ENCODE peak calls at places on chromosomes 3 and 15, in eight cellular contexts. P is IMR-90; Q is psoas muscle; W is upper lobe of right lung; U is stomach; B is CD8-positive, alpha-beta T cell; C is adrenal gland; K is cardiac muscle cell. E is an unnamed sample.

GRCh38 chr3:73530030-73530411 is 94.7 kb downstream of the PDZRN3 start:
- DNase-seq in P (peak; percentile 82), Q (no peak), W (no peak), U (no peak), B (no peak), C (no peak), K (peak; percentile 96), E (no peak)

GRCh38 chr3:99248913-99249312 is 347.4 kb upstream of the DCBLD2 start:
- DNase-seq in P (no peak), Q (no peak), W (no peak), U (no peak), B (no peak), C (no peak), K (peak; percentile 6), E (no peak)

GRCh38 chr3:192433704-192434103 is 293.6 kb downstream of the FGF12 start:
- DNase-seq in P (no peak), Q (no peak), W (no peak), U (no peak), B (no peak), C (no peak), K (no peak), E (no peak)

GRCh38 chr15:41951571-41951970 is 20.8 kb downstream of the EHD4 start:
- DNase-seq in P (no peak), Q (no peak), W (no peak), U (no peak), B (no peak), C (no peak), K (no peak), E (no peak)

GRCh38 chr3:69084326-69084667 is 440 bp upstream of the ARL6IP5 start:
- DNase-seq in P (peak; percentile 85), Q (no peak), W (no peak), U (peak; percentile 43), B (no peak), C (no peak), K (peak; percentile 79), E (no peak)

GRCh38 chr3:181311186-181311585 is 321.6 kb upstream of the DNAJC19 start:
- DNase-seq in P (no peak), Q (no peak), W (no peak), U (peak; percentile 46), B (no peak), C (no peak), K (no peak), E (no peak)

GRCh38 chr15:58574612-58575011 is 142.8 kb downstream of the LIPC start:
- DNase-seq in P (no peak), Q (no peak), W (no peak), U (no peak), B (no peak), C (no peak), K (no peak), E (no peak)

GRCh38 chr3:88936837-88937236 is 170.6 kb upstream of the EPHA3 start:
- DNase-seq in P (no peak), Q (no peak), W (no peak), U (no peak), B (no peak), C (no peak), K (no peak), E (no peak)

GRCh38 chr3:172142074-172143059 is 103.0 kb downstream of the FNDC3B start:
- DNase-seq in P (peak; percentile 91), Q (no peak), W (no peak), U (no peak), B (no peak), C (no peak), K (peak; percentile 74), E (no peak)

GRCh38 chr15:99440551-99441426 is 125.0 kb upstream of the MEF2A start:
- DNase-seq in P (no peak), Q (no peak), W (no peak), U (peak; percentile 25), B (no peak), C (no peak), K (no peak), E (no peak)

GRCh38 chr3:112390783-112391641 is 58.1 kb downstream of the CD200 start:
- DNase-seq in P (peak; percentile 98), Q (no peak), W (no peak), U (no peak), B (no peak), C (no peak), K (peak; percentile 99), E (peak; percentile 47)

GRCh38 chr15:89024418-89024817 is 63.8 kb upstream of the ABHD2 start:
- DNase-seq in P (no peak), Q (no peak), W (no peak), U (no peak), B (no peak), C (no peak), K (no peak), E (no peak)

GRCh38 chr15:59298876-59299275 is 73.8 kb downstream of the MYO1E start:
- DNase-seq in P (no peak), Q (no peak), W (no peak), U (no peak), B (no peak), C (no peak), K (no peak), E (no peak)

GRCh38 chr3:185583925-185584324 is 2.2 kb upstream of the SENP2 start:
- DNase-seq in P (no peak), Q (no peak), W (no peak), U (no peak), B (no peak), C (no peak), K (no peak), E (no peak)

GRCh38 chr15:39631357-39631756 is 50.5 kb downstream of the THBS1 start:
- DNase-seq in P (peak; percentile 45), Q (no peak), W (no peak), U (no peak), B (no peak), C (no peak), K (no peak), E (no peak)

GRCh38 chr3:64215084-64215483 is 10.2 kb downstream of the PRICKLE2 start:
- DNase-seq in P (no peak), Q (no peak), W (no peak), U (no peak), B (no peak), C (no peak), K (no peak), E (no peak)
- H3K27ac ChIP-seq in P (peak overlapping the region; percentile 32), Q (peak overlapping the region; percentile 63), W (peak overlapping the region; percentile 55), U (peak overlapping the region; percentile 79), B (no peak overlapping the region), C (no peak overlapping the region), K (no peak overlapping the region), E (no peak overlapping the region)

GRCh38 chr3:130895690-130896089 is 1.8 kb downstream of the ATP2C1 start:
- DNase-seq in P (no peak), Q (no peak), W (no peak), U (no peak), B (no peak), C (no peak), K (no peak), E (no peak)
- H3K4me1 ChIP-seq in P (peaks cover 1% of the 10 kb centered on the region), Q (peaks cover 48% of the 10 kb centered on the region), W (peaks cover 25% of the 10 kb centered on the region), U (peaks cover 15% of the 10 kb centered on the region), B (peaks cover 27% of the 10 kb centered on the region), C (peaks cover 10% of the 10 kb centered on the region), K (peaks cover 13% of the 10 kb centered on the region), E (peaks cover 3% of the 10 kb centered on the region)

GRCh38 chr3:64151335-64151871 is 73.9 kb downstream of the PRICKLE2 start:
- DNase-seq in P (no peak), Q (no peak), W (no peak), U (no peak), B (no peak), C (no peak), K (peak; percentile 25), E (no peak)

GRCh38 chr3:64152100-64152499 is 73.2 kb downstream of the PRICKLE2 start:
- DNase-seq in P (peak; percentile 89), Q (no peak), W (no peak), U (no peak), B (no peak), C (peak; percentile 30), K (peak; percentile 93), E (no peak)

GRCh38 chr3:64148955-64149653 is 76.2 kb downstream of the PRICKLE2 start:
- DNase-seq in P (no peak), Q (no peak), W (no peak), U (no peak), B (no peak), C (no peak), K (no peak), E (no peak)

GRCh38 chr3:64149886-64150285 is 75.4 kb downstream of the PRICKLE2 start:
- DNase-seq in P (no peak), Q (no peak), W (no peak), U (no peak), B (no peak), C (no peak), K (no peak), E (no peak)

GRCh38 chr3:64150527-64151238 is 74.6 kb downstream of the PRICKLE2 start:
- DNase-seq in P (peak; percentile 99), Q (peak; percentile 59), W (peak; percentile 81), U (peak; percentile 84), B (no peak), C (no peak), K (peak; percentile 80), E (no peak)
- H3K36me3 ChIP-seq in P (peaks cover 36% of the 10 kb centered on the region), Q (no peaks in the 10 kb centered on the region), W (peaks cover 19% of the 10 kb centered on the region), U (peaks cover 31% of the 10 kb centered on the region), B (no peaks in the 10 kb centered on the region), C (peaks cover 12% of the 10 kb centered on the region), K (no peaks in the 10 kb centered on the region), E (no peaks in the 10 kb centered on the region)

DNA sequence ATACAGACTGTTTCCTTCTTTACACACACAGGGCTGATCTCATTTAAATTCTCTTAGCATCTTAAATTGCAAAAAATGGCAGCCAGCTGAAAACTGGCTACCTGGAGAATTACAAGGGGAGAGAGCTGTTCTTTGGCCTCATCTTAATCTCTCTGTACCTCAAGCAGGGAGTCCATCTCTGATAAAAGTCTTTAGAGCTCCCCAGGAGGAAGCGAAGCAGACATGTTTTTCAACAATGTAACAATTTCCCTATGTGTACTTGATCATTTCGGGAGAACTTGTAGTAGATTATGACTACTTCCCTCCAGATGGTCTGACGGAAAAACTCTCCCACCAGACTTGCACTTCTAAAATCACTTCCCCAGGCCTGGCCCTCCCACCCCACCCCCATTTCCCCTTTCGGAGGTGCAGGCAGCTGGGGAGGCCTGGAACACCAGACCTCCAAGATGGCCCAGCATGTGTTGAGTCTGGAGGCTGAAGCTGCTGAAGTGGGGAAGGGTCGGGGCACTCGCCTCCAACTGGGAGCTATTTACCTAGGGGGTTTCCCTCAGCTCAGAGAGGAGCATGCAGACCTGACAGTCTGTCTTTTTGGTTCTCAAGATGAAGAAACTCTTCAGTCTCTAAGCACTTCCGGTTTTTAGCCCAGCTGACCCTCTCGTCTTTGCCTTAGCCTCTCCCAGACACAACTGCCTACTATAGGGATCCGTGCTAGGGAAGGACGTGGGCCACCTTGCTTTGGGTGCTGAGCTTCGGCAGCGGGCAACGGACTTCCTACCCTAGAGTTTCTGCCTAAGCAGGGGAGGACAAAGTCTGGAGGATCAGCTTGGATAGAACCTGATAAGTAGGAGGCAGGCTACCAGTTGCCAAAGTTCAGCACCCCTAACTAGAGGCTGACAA is 164.0 kb upstream of the TBL1XR1 start:
- DNase-seq in P (no peak), Q (no peak), W (peak; percentile 70), U (no peak), B (no peak), C (no peak), K (no peak), E (no peak)
- H3K27ac ChIP-seq in P (no peak overlapping the region), Q (peak overlapping the region; percentile 95), W (peak overlapping the region; percentile 91), U (peak overlapping the region; percentile 91), B (peak overlapping the region; percentile 99), C (peak overlapping the region; percentile 91), K (no peak overlapping the region), E (no peak overlapping the region)